ENCODE peak calls at places on chromosomes 3 and 15, in four cellular contexts. U is mucosa of descending colon, P is kidney epithelial cell, J is adrenal gland. K is an unnamed sample.

GRCh38 chr3:30733681-30734080 is 127.3 kb downstream of the TGFBR2 start:
- DNase-seq in J (no peak), P (no peak), U (no peak), K (no peak)

GRCh38 chr3:129576514-129577345 is 29.7 kb downstream of the PLXND1 start:
- DNase-seq in J (peak), U (peak), P (no peak), K (peak)

GRCh38 chr3:10982782-10983181 is 9.8 kb upstream of the SLC6A1 start:
- DNase-seq in U (no peak), J (no peak), P (no peak), K (peak)

GRCh38 chr3:33030802-33031201 is 66.1 kb downstream of the GLB1 start:
- DNase-seq in J (no peak), U (no peak), P (no peak), K (no peak)

GRCh38 chr3:82567029-82567600 is 805.7 kb upstream of the GBE1 start:
- DNase-seq in J (no peak), P (no peak), U (no peak), K (no peak)

GRCh38 chr3:72733676-72734075 is 114.6 kb downstream of the SHQ1 start:
- DNase-seq in P (no peak), J (no peak), U (no peak), K (no peak)

GRCh38 chr15:68200016-68200861 is 4.9 kb downstream of the CALML4 start:
- DNase-seq in J (peak), P (no peak), U (no peak), K (no peak)

GRCh38 chr3:68620211-68620610 is 312.1 kb downstream of the TAFA4 start:
- DNase-seq in J (no peak), P (no peak), U (no peak), K (no peak)

GRCh38 chr15:38714309-38715072 is 149.9 kb upstream of the RASGRP1 start:
- DNase-seq in P (peak), J (no peak), U (no peak), K (no peak)

GRCh38 chr3:8069981-8070380 is 431.6 kb upstream of the LMCD1 start:
- DNase-seq in P (no peak), U (no peak), J (no peak), K (no peak)

GRCh38 chr15:43253431-43254403 is 13.0 kb downstream of the TGM5 start:
- DNase-seq in P (peak), U (peak), J (no peak), K (peak)

GRCh38 chr3:143644370-143645089 is 203.7 kb downstream of the SLC9A9 start:
- DNase-seq in P (peak), J (no peak), U (peak), K (peak)

GRCh38 chr3:14323401-14324223 is 78.8 kb upstream of the SLC6A6 start:
- DNase-seq in U (no peak), J (peak), P (no peak), K (no peak)

GRCh38 chr3:122343654-122344053 is 18.6 kb downstream of the CSTA start:
- DNase-seq in U (no peak), J (no peak), P (no peak), K (no peak)

GRCh38 chr3:155218470-155218869 is 75.0 kb downstream of the STRIT1 start:
- DNase-seq in J (no peak), U (no peak), P (no peak), K (no peak)

GRCh38 chr3:122916084-122916483 is 111.5 kb downstream of the SEMA5B start:
- DNase-seq in J (no peak), P (no peak), U (no peak), K (no peak)

GRCh38 chr3:176855901-176856486 is 341.3 kb downstream of the TBL1XR1 start:
- DNase-seq in J (no peak), P (no peak), U (peak), K (no peak)

GRCh38 chr3:12588674-12589054 is 31.8 kb downstream of the MKRN2 start:
- DNase-seq in P (no peak), J (no peak), U (no peak), K (no peak)

GRCh38 chr3:41241800-41242571 is 42.7 kb downstream of the CTNNB1 start:
- DNase-seq in U (no peak), P (no peak), J (no peak), K (no peak)

GRCh38 chr3:21356402-21356801 is 394.6 kb downstream of the ZNF385D start:
- DNase-seq in J (no peak), P (no peak), U (no peak), K (no peak)

GRCh38 chr3:122975163-122975923 is 52.2 kb downstream of the SEMA5B start:
- DNase-seq in J (no peak), U (no peak), P (peak), K (no peak)

GRCh38 chr15:72199721-72200212 is 2.2 kb upstream of the GRAMD2A start:
- DNase-seq in J (peak), U (peak), P (no peak), K (peak)

GRCh38 chr3:129824926-129825541 is 68.5 kb downstream of the TMCC1 start:
- DNase-seq in P (peak), J (no peak), U (peak), K (peak)

GRCh38 chr3:87206070-87206469 is 21.0 kb upstream of the CHMP2B start:
- DNase-seq in P (peak), U (no peak), J (no peak), K (no peak)

GRCh38 chr3:103195201-103195600 is 760.4 kb downstream of the ZPLD1 start:
- DNase-seq in U (no peak), P (no peak), J (no peak), K (no peak)

GRCh38 chr15:73870700-73871408 is 2.5 kb upstream of the TBC1D21 start:
- DNase-seq in U (peak), P (no peak), J (peak), K (peak)

GRCh38 chr3:186467969-186468368 is 76.2 kb downstream of the CRYGS start:
- DNase-seq in P (no peak), U (no peak), J (no peak), K (no peak)

GRCh38 chr15:35925634-35926380 is 379.8 kb upstream of the DPH6 start:
- DNase-seq in P (peak), J (no peak), U (no peak), K (no peak)

GRCh38 chr15:43204016-43204901 is 16.6 kb downstream of the EPB42 start:
- DNase-seq in J (peak), P (no peak), U (peak), K (peak)

GRCh38 chr3:177041021-177041729 is 156.1 kb downstream of the TBL1XR1 start:
- DNase-seq in J (peak), U (no peak), P (no peak), K (peak)

GRCh38 chr3:17806201-17806600 is 63.8 kb upstream of the TBC1D5 start:
- DNase-seq in U (no peak), J (no peak), P (no peak), K (no peak)

GRCh38 chr3:17811633-17812032 is 69.2 kb upstream of the TBC1D5 start:
- DNase-seq in U (no peak), P (no peak), J (no peak), K (no peak)

GRCh38 chr3:17806876-17807275 is 64.4 kb upstream of the TBC1D5 start:
- DNase-seq in U (no peak), P (no peak), J (no peak), K (no peak)

GRCh38 chr3:17808994-17809393 is 66.6 kb upstream of the TBC1D5 start:
- DNase-seq in U (no peak), J (no peak), P (no peak), K (no peak)

GRCh38 chr3:17810759-17811158 is 68.3 kb upstream of the TBC1D5 start:
- DNase-seq in P (no peak), J (no peak), U (no peak), K (no peak)
- TF ChIP-seq CTCF in P (peak), J (no peak), U (no peak), K (no peak)

DNA sequence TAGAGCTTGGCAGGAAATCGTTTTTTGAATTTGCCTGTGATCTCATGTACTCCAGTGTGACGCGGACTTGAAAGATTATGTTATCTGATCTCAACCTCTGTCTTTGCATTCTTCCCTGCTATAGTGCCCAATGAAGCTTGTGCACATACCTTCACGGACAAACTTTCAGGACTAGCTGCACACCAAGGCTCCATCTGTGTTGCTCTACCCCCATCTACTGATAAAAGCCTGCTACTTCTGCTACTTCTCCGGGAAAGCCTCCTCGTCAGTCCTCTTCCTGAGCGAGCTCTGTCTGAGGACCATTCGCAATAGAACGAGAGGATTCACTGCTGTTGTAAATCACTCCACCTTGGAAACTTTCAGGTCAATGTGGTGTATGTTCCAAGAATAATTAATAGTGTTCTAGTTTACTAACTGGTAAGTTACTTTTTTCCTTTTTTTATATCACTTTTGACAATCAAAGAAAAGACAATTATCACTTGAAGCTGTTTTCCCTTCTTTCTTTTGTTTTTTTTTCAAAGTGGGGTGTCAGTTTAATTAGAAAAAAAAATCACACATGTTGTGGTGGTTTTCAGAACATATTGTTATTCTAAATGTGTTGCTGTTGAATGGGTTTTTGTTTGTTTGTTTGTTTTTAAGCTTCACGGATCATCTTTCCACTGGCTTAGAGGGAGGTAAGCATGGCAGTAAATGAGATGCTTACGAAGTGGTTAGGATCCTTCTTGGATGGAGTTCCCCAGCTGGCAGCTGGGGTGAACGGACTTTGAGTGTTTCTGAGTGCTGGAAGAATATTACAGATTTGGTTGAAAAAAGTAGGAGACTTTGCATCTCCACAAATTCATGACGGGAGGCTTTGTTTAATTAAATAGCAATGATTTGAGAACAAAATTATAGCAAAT is 217.7 kb downstream of the ARRDC4 start:
- DNase-seq in J (peak), U (peak), P (peak), K (peak)
- TF ChIP-seq CTCF in J (peak), U (peak), P (peak), K (peak)

DNA sequence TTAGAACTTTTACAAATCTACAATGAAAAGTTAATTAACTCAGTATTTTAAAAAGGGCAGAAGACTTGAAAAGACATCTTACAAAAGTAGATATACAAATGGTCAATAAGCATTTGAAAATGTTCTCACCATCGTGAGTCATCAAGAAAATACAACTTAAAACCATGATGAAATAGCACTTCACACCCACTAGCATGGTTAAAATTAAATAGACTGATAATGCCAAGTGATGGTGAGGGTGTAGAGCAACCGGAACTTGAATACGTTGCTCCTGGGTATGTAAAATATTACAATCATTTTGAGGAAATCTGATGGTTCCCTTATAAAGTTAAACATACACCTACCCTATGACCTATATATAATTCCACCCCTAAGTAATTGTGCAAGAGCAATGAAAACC is 319.8 kb upstream of the UMPS start:
- DNase-seq in P (peak), J (no peak), U (no peak), K (no peak)
- TF ChIP-seq CTCF in P (no peak), J (no peak), U (no peak), K (no peak)

GRCh38 chr3:170869645-170870593 is at the start of gene RPL22L1:
- DNase-seq in J (peak), U (peak), P (peak), K (peak)
- TF ChIP-seq CTCF in J (peak), U (no peak), P (peak), K (peak)

DNA sequence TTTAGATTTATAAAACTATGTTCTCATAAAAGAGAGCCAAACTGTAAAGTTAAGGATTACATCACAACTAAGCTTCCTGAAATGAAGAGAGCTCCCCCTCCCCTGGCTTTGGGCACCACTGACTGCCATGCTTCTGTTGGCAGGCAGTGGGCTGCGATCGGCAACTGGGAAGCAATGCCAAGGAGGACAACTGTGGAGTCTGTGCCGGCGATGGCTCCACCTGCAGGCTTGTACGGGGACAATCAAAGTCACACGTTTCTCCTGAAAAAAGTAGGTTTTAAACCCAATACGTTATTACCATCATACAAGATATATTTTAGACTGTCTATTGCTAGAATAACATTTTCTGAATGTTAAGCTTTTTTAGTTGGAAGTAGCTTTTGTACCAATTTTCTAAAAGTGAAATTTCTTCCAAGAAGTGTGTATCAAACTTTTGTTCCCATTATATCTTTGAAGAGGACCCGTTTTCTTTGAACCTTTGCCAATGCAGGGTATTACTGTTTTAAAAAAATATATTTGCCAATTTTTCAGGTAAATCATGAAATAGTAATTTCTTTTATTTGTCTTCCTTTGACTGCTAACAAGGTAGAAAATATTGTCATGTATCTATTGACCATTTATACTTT is 184.1 kb downstream of the ADAMTSL3 start:
- DNase-seq in U (peak), J (peak), P (no peak), K (peak)
- TF ChIP-seq CTCF in U (no peak), J (peak), P (peak), K (peak)

GRCh38 chr15:95760508-95760907 is 570.0 kb upstream of the NR2F2 start:
- DNase-seq in J (peak), U (no peak), P (no peak), K (no peak)
- TF ChIP-seq CTCF in J (no peak), U (no peak), P (no peak), K (no peak)

DNA sequence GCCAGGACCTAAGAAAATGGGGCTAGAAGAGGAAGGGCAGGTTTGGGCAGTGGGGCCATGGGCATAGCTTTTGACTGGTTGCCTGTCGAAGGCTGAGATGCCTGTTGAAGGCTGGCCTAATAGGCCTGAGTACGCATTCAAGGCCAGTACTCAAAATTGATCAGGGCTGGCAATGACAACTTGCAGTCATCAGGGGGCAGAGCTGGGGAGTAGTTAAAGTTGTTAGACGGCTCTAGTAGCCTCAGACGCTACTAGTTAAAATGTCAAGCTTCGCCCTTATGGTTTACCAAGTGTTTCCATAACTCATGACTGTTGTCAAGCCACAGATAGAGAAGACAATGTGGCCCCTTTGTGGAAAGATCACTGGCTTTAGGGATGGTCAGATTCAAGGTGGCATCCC is 28.7 kb downstream of the SPG21 start:
- DNase-seq in P (no peak), J (no peak), U (no peak), K (no peak)
- TF ChIP-seq CTCF in P (no peak), J (no peak), U (no peak), K (no peak)